ENCODE peak calls at places on chromosomes 7 and 10, in six cellular contexts. N is tibial nerve; Y is anterior cingulate cortex; O is EL; P is HT1080; M is stimulated activated CD8-positive, alpha-beta memory T cell treated with anti-CD3 and anti-CD28 coated beads, Interleukin-7, amount 100 ng/mL, for 24 hours. I is an unnamed sample.

GRCh38 chr10:116465541-116465940 is 37.9 kb downstream of the PNLIPRP3 start:
- DNase-seq in M (no peak), N (no peak), O (no peak), Y (no peak), P (no peak), I (no peak)

GRCh38 chr7:123797673-123798526 is 47.1 kb upstream of the HYAL4 start:
- DNase-seq in M (no peak), Y (no peak), P (peak), N (no peak), O (peak), I (no peak)

GRCh38 chr7:155959894-155960293 is 147.6 kb upstream of the SHH start:
- DNase-seq in Y (no peak), N (no peak), P (no peak), O (no peak), M (no peak), I (no peak)

GRCh38 chr10:128448796-128449195 is 322.6 kb upstream of the MKI67 start:
- DNase-seq in Y (no peak), N (no peak), P (no peak), O (no peak), M (no peak), I (no peak)

GRCh38 chr7:82194011-82194410 is 249.6 kb downstream of the CACNA2D1 start:
- DNase-seq in P (peak), N (no peak), Y (no peak), O (peak), M (no peak), I (no peak)

GRCh38 chr7:6256709-6257535 is 15.5 kb downstream of the CYTH3 start:
- DNase-seq in N (peak), M (no peak), P (peak), Y (no peak), O (peak), I (no peak)

GRCh38 chr7:2093841-2094220 is 138.9 kb downstream of the MAD1L1 start:
- DNase-seq in O (no peak), P (no peak), N (no peak), M (no peak), Y (no peak), I (no peak)

GRCh38 chr7:106015586-106016218 is 52.6 kb downstream of the CDHR3 start:
- DNase-seq in M (no peak), Y (no peak), N (no peak), P (no peak), O (no peak), I (no peak)

GRCh38 chr7:114409750-114410149 is 4.9 kb upstream of the FOXP2 start:
- DNase-seq in Y (no peak), P (peak), N (no peak), M (no peak), O (peak), I (no peak)

GRCh38 chr10:126135177-126135576 is 238.8 kb downstream of the FANK1 start:
- DNase-seq in M (no peak), Y (no peak), P (no peak), O (peak), N (no peak), I (no peak)

GRCh38 chr10:131897297-131897899 is 3.4 kb upstream of the PPP2R2D start:
- DNase-seq in M (no peak), O (no peak), Y (no peak), P (no peak), N (no peak), I (no peak)

GRCh38 chr7:517848-518629 is 1.6 kb downstream of the PDGFA start:
- DNase-seq in P (peak), Y (peak), N (peak), O (peak), M (no peak), I (no peak)

GRCh38 chr7:96430350-96430749 is 108.5 kb upstream of the SLC25A13 start:
- DNase-seq in O (no peak), N (no peak), P (no peak), M (no peak), Y (no peak), I (no peak)

GRCh38 chr10:19412531-19412930 is 363.9 kb downstream of the MALRD1 start:
- DNase-seq in N (peak), Y (no peak), P (peak), O (no peak), M (no peak), I (no peak)

GRCh38 chr7:147578196-147578595 is 1012.4 kb upstream of the C7orf33 start:
- DNase-seq in O (peak), N (no peak), M (no peak), P (no peak), Y (no peak), I (no peak)

GRCh38 chr7:21086688-21087087 is 300.0 kb upstream of the SP8 start:
- DNase-seq in M (no peak), O (no peak), P (no peak), N (no peak), Y (no peak), I (no peak)

GRCh38 chr7:158705234-158705890 is 758 bp upstream of the NCAPG2 start:
- DNase-seq in P (no peak), N (no peak), Y (no peak), M (no peak), O (peak), I (no peak)

GRCh38 chr7:3780525-3780924 is 479.5 kb downstream of the SDK1 start:
- DNase-seq in N (no peak), O (no peak), P (no peak), Y (no peak), M (no peak), I (no peak)

GRCh38 chr7:132613737-132614136 is 37.5 kb upstream of the PLXNA4 start:
- DNase-seq in O (no peak), N (no peak), M (no peak), Y (no peak), P (no peak), I (no peak)

I was measured in effector CD4-positive, alpha-beta T cell.